ENCODE peak calls at places on chromosomes 1 and 21, in seven cellular contexts. One of them, this sample, is unnamed.

GRCh38 chr21:35010450-35010849 is 38.7 kb downstream of the RUNX1 start:
- DNase-seq in activated T-cell treated with anti-CD3 and anti-CD28 coated beads, Interleukin-2, amount 50 U/mL, for 72 hours: no peak
- DNase-seq in HCEC 1CT: no peak
- DNase-seq in AG10803: no peak
- DNase-seq in fibroblast of lung: no peak
- DNase-seq in HFF-Myc: no peak
- DNase-seq in mucosa of descending colon: no peak
- DNase-seq in this sample: no peak

GRCh38 chr21:45979141-45979631 is 2.4 kb upstream of the COL6A1 start:
- DNase-seq in HCEC 1CT: no peak
- DNase-seq in activated T-cell treated with anti-CD3 and anti-CD28 coated beads, Interleukin-2, amount 50 U/mL, for 72 hours: peak
- DNase-seq in fibroblast of lung: no peak
- DNase-seq in mucosa of descending colon: peak
- DNase-seq in HFF-Myc: no peak
- DNase-seq in AG10803: no peak
- DNase-seq in this sample: no peak

GRCh38 chr1:31957701-31958674 is 19.8 kb upstream of the PTP4A2 start:
- DNase-seq in fibroblast of lung: no peak
- DNase-seq in HFF-Myc: no peak
- DNase-seq in HCEC 1CT: no peak
- DNase-seq in AG10803: no peak
- DNase-seq in mucosa of descending colon: no peak
- DNase-seq in activated T-cell treated with anti-CD3 and anti-CD28 coated beads, Interleukin-2, amount 50 U/mL, for 72 hours: peak
- DNase-seq in this sample: no peak

GRCh38 chr1:50497007-50497406 is 73.8 kb upstream of the DMRTA2 start:
- DNase-seq in fibroblast of lung: no peak
- DNase-seq in HFF-Myc: no peak
- DNase-seq in activated T-cell treated with anti-CD3 and anti-CD28 coated beads, Interleukin-2, amount 50 U/mL, for 72 hours: no peak
- DNase-seq in HCEC 1CT: no peak
- DNase-seq in AG10803: peak
- DNase-seq in mucosa of descending colon: no peak
- DNase-seq in this sample: no peak

GRCh38 chr1:56106551-56107277 is 472.6 kb downstream of the PLPP3 start:
- DNase-seq in mucosa of descending colon: no peak
- DNase-seq in activated T-cell treated with anti-CD3 and anti-CD28 coated beads, Interleukin-2, amount 50 U/mL, for 72 hours: no peak
- DNase-seq in HFF-Myc: no peak
- DNase-seq in HCEC 1CT: no peak
- DNase-seq in AG10803: no peak
- DNase-seq in fibroblast of lung: no peak
- DNase-seq in this sample: no peak

GRCh38 chr1:221824025-221824424 is 82.1 kb upstream of the DUSP10 start:
- DNase-seq in fibroblast of lung: no peak
- DNase-seq in activated T-cell treated with anti-CD3 and anti-CD28 coated beads, Interleukin-2, amount 50 U/mL, for 72 hours: peak
- DNase-seq in AG10803: peak
- DNase-seq in HCEC 1CT: peak
- DNase-seq in HFF-Myc: no peak
- DNase-seq in mucosa of descending colon: no peak
- DNase-seq in this sample: no peak

GRCh38 chr1:201594575-201595245 is 55.8 kb downstream of the NAV1 start:
- DNase-seq in mucosa of descending colon: no peak
- DNase-seq in activated T-cell treated with anti-CD3 and anti-CD28 coated beads, Interleukin-2, amount 50 U/mL, for 72 hours: no peak
- DNase-seq in fibroblast of lung: no peak
- DNase-seq in HFF-Myc: no peak
- DNase-seq in HCEC 1CT: no peak
- DNase-seq in AG10803: peak
- DNase-seq in this sample: no peak

GRCh38 chr1:6280761-6281451 is 20.0 kb upstream of the GPR153 start:
- DNase-seq in HCEC 1CT: no peak
- DNase-seq in mucosa of descending colon: peak
- DNase-seq in activated T-cell treated with anti-CD3 and anti-CD28 coated beads, Interleukin-2, amount 50 U/mL, for 72 hours: no peak
- DNase-seq in fibroblast of lung: peak
- DNase-seq in AG10803: no peak
- DNase-seq in HFF-Myc: no peak
- DNase-seq in this sample: no peak

GRCh38 chr1:43537423-43538142 is 6.9 kb downstream of the PTPRF start:
- DNase-seq in fibroblast of lung: no peak
- DNase-seq in AG10803: no peak
- DNase-seq in mucosa of descending colon: peak
- DNase-seq in HFF-Myc: no peak
- DNase-seq in activated T-cell treated with anti-CD3 and anti-CD28 coated beads, Interleukin-2, amount 50 U/mL, for 72 hours: no peak
- DNase-seq in HCEC 1CT: no peak
- DNase-seq in this sample: no peak

GRCh38 chr1:100950776-100951175 is 54.9 kb downstream of the SLC30A7 start:
- DNase-seq in AG10803: peak
- DNase-seq in HCEC 1CT: peak
- DNase-seq in fibroblast of lung: peak
- DNase-seq in mucosa of descending colon: no peak
- DNase-seq in HFF-Myc: peak
- DNase-seq in activated T-cell treated with anti-CD3 and anti-CD28 coated beads, Interleukin-2, amount 50 U/mL, for 72 hours: no peak
- DNase-seq in this sample: no peak

GRCh38 chr21:38140192-38140905 is 116.4 kb upstream of the KCNJ15 start:
- DNase-seq in HCEC 1CT: no peak
- DNase-seq in AG10803: peak
- DNase-seq in HFF-Myc: no peak
- DNase-seq in mucosa of descending colon: no peak
- DNase-seq in fibroblast of lung: peak
- DNase-seq in activated T-cell treated with anti-CD3 and anti-CD28 coated beads, Interleukin-2, amount 50 U/mL, for 72 hours: no peak
- DNase-seq in this sample: peak

GRCh38 chr1:2350486-2350885 is 40.9 kb downstream of the MORN1 start:
- DNase-seq in HFF-Myc: no peak
- DNase-seq in mucosa of descending colon: no peak
- DNase-seq in activated T-cell treated with anti-CD3 and anti-CD28 coated beads, Interleukin-2, amount 50 U/mL, for 72 hours: no peak
- DNase-seq in AG10803: no peak
- DNase-seq in fibroblast of lung: no peak
- DNase-seq in HCEC 1CT: no peak
- DNase-seq in this sample: no peak

GRCh38 chr1:87940410-87940809 is 611.7 kb downstream of the LMO4 start:
- DNase-seq in HCEC 1CT: no peak
- DNase-seq in mucosa of descending colon: no peak
- DNase-seq in HFF-Myc: no peak
- DNase-seq in fibroblast of lung: no peak
- DNase-seq in activated T-cell treated with anti-CD3 and anti-CD28 coated beads, Interleukin-2, amount 50 U/mL, for 72 hours: no peak
- DNase-seq in AG10803: no peak
- DNase-seq in this sample: peak

GRCh38 chr1:163069142-163069541 is at the start of gene RGS4:
- DNase-seq in activated T-cell treated with anti-CD3 and anti-CD28 coated beads, Interleukin-2, amount 50 U/mL, for 72 hours: no peak
- DNase-seq in HFF-Myc: peak
- DNase-seq in fibroblast of lung: peak
- DNase-seq in AG10803: peak
- DNase-seq in mucosa of descending colon: no peak
- DNase-seq in HCEC 1CT: peak
- DNase-seq in this sample: peak

GRCh38 chr1:225919906-225920305 is 4.1 kb downstream of the PYCR2 start:
- DNase-seq in mucosa of descending colon: no peak
- DNase-seq in HCEC 1CT: peak
- DNase-seq in HFF-Myc: peak
- DNase-seq in AG10803: peak
- DNase-seq in fibroblast of lung: peak
- DNase-seq in activated T-cell treated with anti-CD3 and anti-CD28 coated beads, Interleukin-2, amount 50 U/mL, for 72 hours: peak
- DNase-seq in this sample: no peak